ENCODE peak calls at places on chromosomes 13 and 19, in four cellular contexts. W is glutamatergic neuron, Z is right cardiac atrium, S is fibroblast of gingiva. Q is an unnamed sample.

GRCh38 chr13:85379433-85379832 is 419.8 kb downstream of the SLITRK6 start:
- DNase-seq in S (no peak), W (no peak), Z (no peak), Q (no peak)

GRCh38 chr13:101289764-101290163 is 126.5 kb downstream of the NALCN start:
- DNase-seq in W (peak), S (no peak), Z (peak), Q (no peak)

GRCh38 chr19:18204394-18205179 is 745 bp upstream of the RAB3A start:
- DNase-seq in Z (no peak), W (peak), S (no peak), Q (no peak)

GRCh38 chr13:83589816-83590215 is 292.5 kb downstream of the SLITRK1 start:
- DNase-seq in W (no peak), S (no peak), Z (no peak), Q (no peak)

GRCh38 chr13:95870421-95870820 is 182.8 kb downstream of the UGGT2 start:
- DNase-seq in W (no peak), S (no peak), Z (no peak), Q (no peak)

GRCh38 chr19:47679251-47679900 is 33.8 kb upstream of the EHD2 start:
- DNase-seq in S (no peak), Z (no peak), W (no peak), Q (no peak)

GRCh38 chr13:113638173-113638746 is 19.7 kb downstream of the ATP4B start:
- DNase-seq in Z (peak), W (no peak), S (no peak), Q (no peak)

GRCh38 chr19:46975011-46975917 is 44.4 kb upstream of the NPAS1 start:
- DNase-seq in Z (no peak), W (no peak), S (no peak), Q (no peak)

GRCh38 chr19:19211499-19212432 is at the start of gene NCAN:
- DNase-seq in S (no peak), Z (no peak), W (peak), Q (no peak)

GRCh38 chr13:59865398-59865797 is 298.3 kb downstream of the DIAPH3 start:
- DNase-seq in W (no peak), S (no peak), Z (no peak), Q (no peak)

GRCh38 chr13:113581871-113582270 is 2.7 kb upstream of the TFDP1 start:
- DNase-seq in Z (no peak), S (no peak), W (no peak), Q (no peak)

GRCh38 chr13:73417012-73417615 is 358.3 kb downstream of the KLF5 start:
- DNase-seq in Z (no peak), S (no peak), W (no peak), Q (no peak)

GRCh38 chr13:48437381-48437780 is 24.5 kb upstream of the LPAR6 start:
- DNase-seq in W (no peak), S (peak), Z (peak), Q (no peak)

GRCh38 chr13:111518161-111518791 is 197.8 kb downstream of the TEX29 start:
- DNase-seq in Z (no peak), S (no peak), W (no peak), Q (no peak)

GRCh38 chr13:97574926-97575325 is 141.0 kb downstream of the RAP2A start:
- DNase-seq in Z (peak), W (peak), S (no peak), Q (no peak)

GRCh38 chr13:20566917-20567755 is at the start of gene IFT88:
- DNase-seq in W (peak), Z (peak), S (peak), Q (peak)

GRCh38 chr13:110942248-110942981 is 27.5 kb upstream of the ANKRD10 start:
- DNase-seq in S (no peak), W (no peak), Z (no peak), Q (no peak)

Q was measured in CD8-positive, alpha-beta memory T cell.